ENCODE peak calls at places on chromosomes 7 and 10, in eight cellular contexts. One of them, this sample, is unnamed.

GRCh38 chr7:43905954-43906326 is 456 bp downstream of the URGCP start:
- DNase-seq in mammary epithelial cell: peak; percentile 25
- DNase-seq in lower leg skin: peak; percentile 89
- DNase-seq in nephron progenitor cell: peak; percentile 45
- DNase-seq in fibroblast of the aortic adventitia: peak; percentile 45
- DNase-seq in B cell: peak; percentile 33
- DNase-seq in activated CD8-positive, alpha-beta T cell treated with anti-CD3 and anti-CD28 coated beads for 36 hours: peak; percentile 36
- DNase-seq in caudate nucleus: no peak
- DNase-seq in this sample: peak; percentile 35

GRCh38 chr10:74901240-74901827 is 74.9 kb downstream of the KAT6B start:
- DNase-seq in mammary epithelial cell: no peak
- DNase-seq in lower leg skin: no peak
- DNase-seq in nephron progenitor cell: no peak
- DNase-seq in fibroblast of the aortic adventitia: no peak
- DNase-seq in B cell: no peak
- DNase-seq in activated CD8-positive, alpha-beta T cell treated with anti-CD3 and anti-CD28 coated beads for 36 hours: peak; percentile 51
- DNase-seq in caudate nucleus: no peak
- DNase-seq in this sample: no peak

GRCh38 chr10:113020425-113020753 is 70.3 kb downstream of the TCF7L2 start:
- DNase-seq in mammary epithelial cell: no peak
- DNase-seq in lower leg skin: no peak
- DNase-seq in nephron progenitor cell: no peak
- DNase-seq in fibroblast of the aortic adventitia: no peak
- DNase-seq in B cell: no peak
- DNase-seq in activated CD8-positive, alpha-beta T cell treated with anti-CD3 and anti-CD28 coated beads for 36 hours: no peak
- DNase-seq in caudate nucleus: no peak
- DNase-seq in this sample: no peak

GRCh38 chr7:13602036-13602435 is 387.4 kb downstream of the ETV1 start:
- DNase-seq in mammary epithelial cell: no peak
- DNase-seq in lower leg skin: no peak
- DNase-seq in nephron progenitor cell: no peak
- DNase-seq in fibroblast of the aortic adventitia: no peak
- DNase-seq in B cell: no peak
- DNase-seq in activated CD8-positive, alpha-beta T cell treated with anti-CD3 and anti-CD28 coated beads for 36 hours: no peak
- DNase-seq in caudate nucleus: no peak
- DNase-seq in this sample: no peak

GRCh38 chr7:122951006-122951405 is 44.5 kb downstream of the TAS2R16 start:
- DNase-seq in mammary epithelial cell: peak; percentile 55
- DNase-seq in lower leg skin: no peak
- DNase-seq in nephron progenitor cell: no peak
- DNase-seq in fibroblast of the aortic adventitia: no peak
- DNase-seq in B cell: no peak
- DNase-seq in activated CD8-positive, alpha-beta T cell treated with anti-CD3 and anti-CD28 coated beads for 36 hours: no peak
- DNase-seq in caudate nucleus: no peak
- DNase-seq in this sample: peak; percentile 44

GRCh38 chr7:157843336-157844140 is 506.7 kb downstream of the DNAJB6 start:
- DNase-seq in mammary epithelial cell: no peak
- DNase-seq in lower leg skin: no peak
- DNase-seq in nephron progenitor cell: no peak
- DNase-seq in fibroblast of the aortic adventitia: no peak
- DNase-seq in B cell: no peak
- DNase-seq in activated CD8-positive, alpha-beta T cell treated with anti-CD3 and anti-CD28 coated beads for 36 hours: no peak
- DNase-seq in caudate nucleus: no peak
- DNase-seq in this sample: no peak

GRCh38 chr7:27247452-27248426 is 5.1 kb downstream of the EVX1 start:
- DNase-seq in mammary epithelial cell: no peak
- DNase-seq in lower leg skin: no peak
- DNase-seq in nephron progenitor cell: no peak
- DNase-seq in fibroblast of the aortic adventitia: no peak
- DNase-seq in B cell: no peak
- DNase-seq in activated CD8-positive, alpha-beta T cell treated with anti-CD3 and anti-CD28 coated beads for 36 hours: no peak
- DNase-seq in caudate nucleus: no peak
- DNase-seq in this sample: no peak

GRCh38 chr10:117511601-117512390 is 30.8 kb upstream of the EMX2 start:
- DNase-seq in mammary epithelial cell: no peak
- DNase-seq in lower leg skin: peak; percentile 61
- DNase-seq in nephron progenitor cell: no peak
- DNase-seq in fibroblast of the aortic adventitia: no peak
- DNase-seq in B cell: no peak
- DNase-seq in activated CD8-positive, alpha-beta T cell treated with anti-CD3 and anti-CD28 coated beads for 36 hours: no peak
- DNase-seq in caudate nucleus: no peak
- DNase-seq in this sample: no peak

GRCh38 chr7:41045556-41046123 is 657.2 kb downstream of the INHBA start:
- DNase-seq in mammary epithelial cell: peak; percentile 70
- DNase-seq in lower leg skin: no peak
- DNase-seq in nephron progenitor cell: no peak
- DNase-seq in fibroblast of the aortic adventitia: no peak
- DNase-seq in B cell: no peak
- DNase-seq in activated CD8-positive, alpha-beta T cell treated with anti-CD3 and anti-CD28 coated beads for 36 hours: no peak
- DNase-seq in caudate nucleus: no peak
- DNase-seq in this sample: no peak

GRCh38 chr7:90552521-90552920 is 43.6 kb upstream of the CDK14 start:
- DNase-seq in mammary epithelial cell: peak; percentile 10
- DNase-seq in lower leg skin: no peak
- DNase-seq in nephron progenitor cell: no peak
- DNase-seq in fibroblast of the aortic adventitia: peak; percentile 62
- DNase-seq in B cell: peak; percentile 35
- DNase-seq in activated CD8-positive, alpha-beta T cell treated with anti-CD3 and anti-CD28 coated beads for 36 hours: no peak
- DNase-seq in caudate nucleus: no peak
- DNase-seq in this sample: no peak

GRCh38 chr7:12066561-12066960 is 144.5 kb upstream of the TMEM106B start:
- DNase-seq in mammary epithelial cell: peak; percentile 71
- DNase-seq in lower leg skin: no peak
- DNase-seq in nephron progenitor cell: no peak
- DNase-seq in fibroblast of the aortic adventitia: no peak
- DNase-seq in B cell: no peak
- DNase-seq in activated CD8-positive, alpha-beta T cell treated with anti-CD3 and anti-CD28 coated beads for 36 hours: no peak
- DNase-seq in caudate nucleus: no peak
- DNase-seq in this sample: peak; percentile 26

GRCh38 chr10:47358457-47358856 is 10.3 kb downstream of the RBP3 start:
- DNase-seq in mammary epithelial cell: no peak
- DNase-seq in lower leg skin: peak; percentile 69
- DNase-seq in nephron progenitor cell: no peak
- DNase-seq in fibroblast of the aortic adventitia: no peak
- DNase-seq in B cell: no peak
- DNase-seq in activated CD8-positive, alpha-beta T cell treated with anti-CD3 and anti-CD28 coated beads for 36 hours: no peak
- DNase-seq in caudate nucleus: no peak
- DNase-seq in this sample: no peak

GRCh38 chr10:8183241-8183704 is 128.8 kb downstream of the GATA3 start:
- DNase-seq in mammary epithelial cell: peak; percentile 70
- DNase-seq in lower leg skin: no peak
- DNase-seq in nephron progenitor cell: no peak
- DNase-seq in fibroblast of the aortic adventitia: peak; percentile 37
- DNase-seq in B cell: no peak
- DNase-seq in activated CD8-positive, alpha-beta T cell treated with anti-CD3 and anti-CD28 coated beads for 36 hours: peak; percentile 32
- DNase-seq in caudate nucleus: no peak
- DNase-seq in this sample: peak; percentile 95

GRCh38 chr7:96789914-96790313 is 80.3 kb upstream of the SEM1 start:
- DNase-seq in mammary epithelial cell: no peak
- DNase-seq in lower leg skin: no peak
- DNase-seq in nephron progenitor cell: no peak
- DNase-seq in fibroblast of the aortic adventitia: no peak
- DNase-seq in B cell: no peak
- DNase-seq in activated CD8-positive, alpha-beta T cell treated with anti-CD3 and anti-CD28 coated beads for 36 hours: no peak
- DNase-seq in caudate nucleus: no peak
- DNase-seq in this sample: no peak

GRCh38 chr10:88065384-88066049 is 202.1 kb downstream of the PTEN start:
- DNase-seq in mammary epithelial cell: no peak
- DNase-seq in lower leg skin: no peak
- DNase-seq in nephron progenitor cell: no peak
- DNase-seq in fibroblast of the aortic adventitia: no peak
- DNase-seq in B cell: no peak
- DNase-seq in activated CD8-positive, alpha-beta T cell treated with anti-CD3 and anti-CD28 coated beads for 36 hours: peak; percentile 43
- DNase-seq in caudate nucleus: no peak
- DNase-seq in this sample: no peak

GRCh38 chr7:35465791-35466336 is 212.0 kb upstream of the TBX20 start:
- DNase-seq in mammary epithelial cell: no peak
- DNase-seq in lower leg skin: no peak
- DNase-seq in nephron progenitor cell: no peak
- DNase-seq in fibroblast of the aortic adventitia: no peak
- DNase-seq in B cell: no peak
- DNase-seq in activated CD8-positive, alpha-beta T cell treated with anti-CD3 and anti-CD28 coated beads for 36 hours: no peak
- DNase-seq in caudate nucleus: no peak
- DNase-seq in this sample: no peak